ENCODE peak calls at places on chromosomes 11 and 22, in eight cellular contexts. H is epithelial cell of esophagus, L is GM20000, Z is HepG2, S is epithelial cell of proximal tubule, R is H1, U is OCI-LY7, E is astrocyte of the spinal cord. Q is an unnamed sample.

GRCh38 chr22:47012589-47013365 is 250.3 kb downstream of the TBC1D22A start:
- DNase-seq in H (peak; percentile 34), L (no peak), Z (peak; percentile 15), S (no peak), R (no peak), U (no peak), E (peak; percentile 57), Q (no peak)

GRCh38 chr11:109957601-109958000 is 135.6 kb upstream of the ZC3H12C start:
- DNase-seq in H (no peak), L (no peak), Z (no peak), S (no peak), R (no peak), U (no peak), E (peak; percentile 4), Q (no peak)

GRCh38 chr11:10459029-10459970 is 4.2 kb downstream of the AMPD3 start:
- DNase-seq in H (no peak), L (peak; percentile 74), Z (no peak), S (no peak), R (no peak), U (peak; percentile 83), E (no peak), Q (no peak)

GRCh38 chr11:33735426-33736147 is 636 bp downstream of the CD59 start:
- DNase-seq in H (peak; percentile 56), L (peak; percentile 75), Z (peak; percentile 34), S (no peak), R (no peak), U (peak; percentile 76), E (peak; percentile 33), Q (peak; percentile 42)

GRCh38 chr11:128548655-128549255 is 38.6 kb downstream of the ETS1 start:
- DNase-seq in H (no peak), L (peak; percentile 45), Z (no peak), S (no peak), R (no peak), U (peak; percentile 48), E (no peak), Q (peak; percentile 47)

GRCh38 chr11:72724851-72725730 is 27.1 kb downstream of the ARAP1 start:
- DNase-seq in H (peak; percentile 87), L (peak; percentile 83), Z (peak; percentile 80), S (no peak), R (no peak), U (peak; percentile 90), E (peak; percentile 84), Q (peak; percentile 62)

GRCh38 chr11:1844221-1845094 is 5.7 kb downstream of the TNNI2 start:
- DNase-seq in H (peak; percentile 20), L (no peak), Z (no peak), S (no peak), R (no peak), U (no peak), E (peak; percentile 6), Q (no peak)

GRCh38 chr11:2471048-2471803 is 26.4 kb downstream of the KCNQ1 start:
- DNase-seq in H (no peak), L (no peak), Z (no peak), S (no peak), R (no peak), U (no peak), E (no peak), Q (no peak)

GRCh38 chr11:65041206-65042035 is at the start of gene SAC3D1:
- DNase-seq in H (peak; percentile 77), L (peak; percentile 86), Z (no peak), S (no peak), R (no peak), U (peak; percentile 66), E (no peak), Q (no peak)

GRCh38 chr11:134460881-134461280 is 48.8 kb upstream of the B3GAT1 start:
- DNase-seq in H (no peak), L (no peak), Z (no peak), S (no peak), R (no peak), U (no peak), E (no peak), Q (no peak)

GRCh38 chr22:40418366-40419201 is 48.2 kb downstream of the SGSM3 start:
- DNase-seq in H (no peak), L (no peak), Z (no peak), S (no peak), R (no peak), U (peak; percentile 86), E (no peak), Q (no peak)

GRCh38 chr11:112163875-112164521 is at the start of gene IL18:
- DNase-seq in H (peak; percentile 74), L (no peak), Z (no peak), S (no peak), R (no peak), U (no peak), E (peak; percentile 29), Q (no peak)

GRCh38 chr11:62142921-62143320 is 19.1 kb downstream of the INCENP start:
- DNase-seq in H (no peak), L (no peak), Z (no peak), S (no peak), R (no peak), U (no peak), E (no peak), Q (no peak)

GRCh38 chr22:41280065-41280464 is 5.9 kb downstream of the RANGAP1 start:
- DNase-seq in H (peak; percentile 100), L (no peak), Z (no peak), S (no peak), R (no peak), U (no peak), E (no peak), Q (no peak)

GRCh38 chr11:93279911-93280347 is 50.6 kb upstream of the DEUP1 start:
- DNase-seq in H (no peak), L (peak; percentile 16), Z (no peak), S (peak; percentile 83), R (no peak), U (no peak), E (no peak), Q (no peak)

GRCh38 chr11:115590254-115590653 is 86.0 kb upstream of the CADM1 start:
- DNase-seq in H (no peak), L (no peak), Z (no peak), S (no peak), R (no peak), U (no peak), E (no peak), Q (no peak)

GRCh38 chr11:109819410-109819809 is 273.8 kb upstream of the ZC3H12C start:
- DNase-seq in H (peak; percentile 80), L (no peak), Z (no peak), S (no peak), R (no peak), U (no peak), E (no peak), Q (no peak)

GRCh38 chr11:68014157-68014965 is 4.2 kb downstream of the ALDH3B1 start:
- DNase-seq in H (peak; percentile 82), L (no peak), Z (no peak), S (no peak), R (no peak), U (no peak), E (peak; percentile 79), Q (no peak)

GRCh38 chr22:49469896-49470740 is 357.6 kb downstream of the BRD1 start:
- DNase-seq in H (no peak), L (no peak), Z (no peak), S (no peak), R (no peak), U (no peak), E (no peak), Q (no peak)

GRCh38 chr22:40400173-40400572 is 29.8 kb downstream of the SGSM3 start:
- DNase-seq in H (no peak), L (peak; percentile 71), Z (no peak), S (no peak), R (no peak), U (peak; percentile 91), E (no peak), Q (no peak)

GRCh38 chr11:120482149-120482548 is 29.4 kb upstream of the GRIK4 start:
- DNase-seq in H (peak; percentile 29), L (no peak), Z (peak; percentile 12), S (no peak), R (no peak), U (no peak), E (no peak), Q (no peak)

GRCh38 chr11:27161071-27161470 is 120.5 kb downstream of the BBOX1 start:
- DNase-seq in H (peak; percentile 34), L (no peak), Z (no peak), S (no peak), R (no peak), U (no peak), E (peak; percentile 56), Q (no peak)

GRCh38 chr11:85619497-85619896 is 7.6 kb downstream of the DLG2 start:
- DNase-seq in H (no peak), L (no peak), Z (no peak), S (peak; percentile 33), R (no peak), U (no peak), E (no peak), Q (no peak)

GRCh38 chr11:27703453-27703852 is 3.2 kb upstream of the BDNF start:
- DNase-seq in H (no peak), L (no peak), Z (no peak), S (no peak), R (no peak), U (no peak), E (peak; percentile 72), Q (no peak)

GRCh38 chr11:75339685-75340409 is 11.6 kb downstream of the ARRB1 start:
- DNase-seq in H (no peak), L (no peak), Z (no peak), S (no peak), R (no peak), U (peak; percentile 43), E (no peak), Q (no peak)
- TF ChIP-seq CTCF in H (no peak), L (no peak), Z (no peak), S (no peak), R (peak; percentile 9), U (no peak), E (no peak), Q (no peak)

DNA sequence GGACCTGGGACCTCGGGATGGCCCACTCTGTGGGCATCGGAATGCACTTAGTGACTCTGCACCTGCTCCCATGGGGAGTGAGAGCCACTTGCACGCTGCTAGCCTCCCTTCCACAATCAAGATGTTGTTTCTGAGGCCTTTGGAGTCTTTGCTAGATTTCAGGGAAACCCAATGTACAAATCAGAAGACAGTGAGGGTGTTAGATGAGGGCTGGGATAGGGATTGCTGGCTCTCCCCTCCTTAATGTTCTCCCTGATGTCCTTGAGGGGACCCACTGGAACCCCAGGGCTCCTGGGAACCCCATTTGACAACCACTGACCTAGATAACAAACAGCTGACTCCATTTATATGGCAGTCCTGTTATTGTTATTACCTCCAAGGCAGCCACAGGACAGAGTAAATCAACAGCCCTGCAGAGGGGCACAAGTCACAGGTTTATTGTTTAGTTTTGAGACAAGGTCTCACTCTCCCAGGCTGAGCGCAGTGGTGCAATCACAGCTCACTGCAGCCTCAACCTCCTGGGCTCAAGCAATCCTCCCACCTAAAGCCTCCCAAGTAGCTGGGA is 31.3 kb upstream of the COMT start:
- DNase-seq in H (no peak), L (no peak), Z (no peak), S (no peak), R (no peak), U (no peak), E (no peak), Q (no peak)
- TF ChIP-seq CTCF in H (no peak), L (no peak), Z (no peak), S (no peak), R (no peak), U (peak; percentile 27), E (no peak), Q (peak; percentile 4)

GRCh38 chr11:69704508-69705245 is 855 bp upstream of the FGF19 start:
- DNase-seq in H (peak; percentile 30), L (peak; percentile 64), Z (no peak), S (no peak), R (no peak), U (no peak), E (peak; percentile 2), Q (peak; percentile 48)
- TF ChIP-seq CTCF in H (peak; percentile 43), L (no peak), Z (no peak), S (peak; percentile 52), R (peak; percentile 63), U (no peak), E (peak; percentile 60), Q (peak; percentile 38)

GRCh38 chr11:119057000-119057769 is at the start of gene HYOU1:
- DNase-seq in H (peak; percentile 99), L (peak; percentile 100), Z (peak; percentile 93), S (peak; percentile 41), R (peak; percentile 87), U (peak; percentile 99), E (peak; percentile 95), Q (peak; percentile 99)
- TF ChIP-seq CTCF in H (peak; percentile 31), L (no peak), Z (peak; percentile 51), S (peak; percentile 30), R (peak; percentile 28), U (peak; percentile 50), E (peak; percentile 51), Q (no peak)

Q was measured in mesothelial cell of epicardium.